ENCODE peak calls at places on chromosomes 11 and 22, in seven cellular contexts. V is substantia nigra; Y is putamen; R is HFF-Myc; N is DMS153; E is effector memory CD4-positive, alpha-beta T cell; D is activated T-helper 9 cell treated with anti-CD3 and anti-CD28 coated beads, Interleukin-2, amount 50 U/mL, for 16 hours. X is an unnamed sample.

GRCh38 chr11:130671801-130672700 is 223.6 kb downstream of the ADAMTS15 start:
- DNase-seq in R (no peak), V (no peak), E (no peak), N (peak), Y (no peak), D (no peak), X (no peak)

GRCh38 chr11:62536301-62536957 is 10.2 kb downstream of the AHNAK start:
- DNase-seq in D (no peak), Y (no peak), E (no peak), N (no peak), R (no peak), V (no peak), X (no peak)

GRCh38 chr22:40951795-40952602 is 821 bp downstream of the RBX1 start:
- DNase-seq in V (no peak), N (no peak), R (no peak), Y (no peak), E (no peak), D (no peak), X (no peak)

GRCh38 chr22:36641902-36642640 is 61.5 kb downstream of the CACNG2 start:
- DNase-seq in V (no peak), R (no peak), N (peak), Y (peak), D (no peak), E (no peak), X (no peak)

GRCh38 chr11:91947215-91947614 is 277.4 kb upstream of the FAT3 start:
- DNase-seq in V (no peak), R (no peak), N (peak), Y (no peak), D (no peak), E (no peak), X (no peak)

GRCh38 chr11:90476442-90477007 is 253.7 kb upstream of the CHORDC1 start:
- DNase-seq in N (no peak), E (no peak), D (peak), R (no peak), V (no peak), Y (peak), X (no peak)

GRCh38 chr11:121426476-121427454 is 25.3 kb upstream of the SORL1 start:
- DNase-seq in V (peak), E (no peak), D (peak), N (no peak), R (no peak), Y (no peak), X (no peak)

GRCh38 chr11:293293-293851 is 4.4 kb downstream of the PGGHG start:
- DNase-seq in V (no peak), D (no peak), N (no peak), E (no peak), Y (no peak), R (no peak), X (no peak)

GRCh38 chr11:2166091-2166851 is 5.3 kb upstream of the INS start:
- DNase-seq in R (no peak), D (peak), N (no peak), E (no peak), V (no peak), Y (no peak), X (no peak)

GRCh38 chr11:118166641-118167040 is 9.8 kb downstream of the SCN2B start:
- DNase-seq in D (no peak), V (no peak), R (no peak), N (no peak), Y (no peak), E (no peak), X (no peak)

GRCh38 chr11:79663012-79663411 is 222.2 kb upstream of the TENM4 start:
- DNase-seq in N (peak), E (no peak), D (no peak), V (no peak), Y (no peak), R (no peak), X (no peak)

GRCh38 chr11:65501005-65501529 is 2.2 kb downstream of the MALAT1 start:
- DNase-seq in N (no peak), D (no peak), Y (no peak), V (no peak), E (no peak), R (peak), X (no peak)

GRCh38 chr11:134483857-134484256 is 71.8 kb upstream of the B3GAT1 start:
- DNase-seq in R (no peak), V (no peak), N (no peak), E (no peak), Y (peak), D (no peak), X (no peak)

GRCh38 chr11:79094601-79095000 is 346.2 kb downstream of the TENM4 start:
- DNase-seq in V (no peak), D (no peak), E (no peak), Y (no peak), N (no peak), R (no peak), X (no peak)

GRCh38 chr22:44396021-44396726 is 83.4 kb upstream of the SHISAL1 start:
- DNase-seq in Y (no peak), N (no peak), V (no peak), R (no peak), E (no peak), D (no peak), X (no peak)

GRCh38 chr11:28146123-28146751 is 38.0 kb downstream of the METTL15 start:
- DNase-seq in N (no peak), R (peak), E (no peak), D (no peak), V (no peak), Y (no peak), X (no peak)

GRCh38 chr11:3857628-3858027 is 2.2 kb downstream of the STIM1 start:
- DNase-seq in E (no peak), N (no peak), V (no peak), R (no peak), D (no peak), Y (no peak), X (no peak)

GRCh38 chr22:45129703-45130524 is 33.8 kb upstream of the NUP50 start:
- DNase-seq in N (no peak), D (no peak), Y (no peak), E (no peak), R (no peak), V (no peak), X (no peak)

GRCh38 chr11:66531841-66532240 is 14.0 kb downstream of the ZDHHC24 start:
- DNase-seq in Y (no peak), D (no peak), R (no peak), E (no peak), N (no peak), V (no peak), X (no peak)

GRCh38 chr11:45146072-45147016 is at the start of gene PRDM11:
- DNase-seq in E (peak), V (no peak), Y (peak), R (no peak), N (no peak), D (no peak), X (peak)

GRCh38 chr22:47034905-47035419 is 272.5 kb downstream of the TBC1D22A start:
- DNase-seq in R (no peak), Y (no peak), N (no peak), V (no peak), D (no peak), E (no peak), X (no peak)

GRCh38 chr11:128356992-128357391 is 230.4 kb downstream of the ETS1 start:
- DNase-seq in Y (no peak), V (no peak), E (no peak), R (no peak), D (no peak), N (no peak), X (no peak)

GRCh38 chr11:47395225-47396048 is 13.0 kb upstream of the SLC39A13 start:
- DNase-seq in R (no peak), V (no peak), N (no peak), D (no peak), Y (no peak), E (no peak), X (no peak)

X was measured in hypothalamus.